ENCODE peak calls at places on chromosome 5, in six cellular contexts. One of them, this sample, is unnamed.

GRCh38 chr5:94218374-94218773 is 400.0 kb downstream of the KIAA0825 start:
- DNase-seq in GM18507: no peak
- DNase-seq in HT-29: no peak
- DNase-seq in ELR: peak
- DNase-seq in putamen: no peak
- DNase-seq in SJSA1: peak
- DNase-seq in this sample: peak

GRCh38 chr5:142012186-142012785 is 541 bp downstream of the GNPDA1 start:
- DNase-seq in GM18507: no peak
- DNase-seq in HT-29: peak
- DNase-seq in ELR: peak
- DNase-seq in putamen: peak
- DNase-seq in SJSA1: peak
- DNase-seq in this sample: peak

GRCh38 chr5:112420111-112420864 is 1.2 kb upstream of the EPB41L4A start:
- DNase-seq in GM18507: peak
- DNase-seq in HT-29: peak
- DNase-seq in ELR: peak
- DNase-seq in putamen: peak
- DNase-seq in SJSA1: peak
- DNase-seq in this sample: peak

GRCh38 chr5:135578685-135579341 is at the start of gene CXCL14:
- DNase-seq in GM18507: no peak
- DNase-seq in HT-29: no peak
- DNase-seq in ELR: peak
- DNase-seq in putamen: peak
- DNase-seq in SJSA1: peak
- DNase-seq in this sample: no peak

GRCh38 chr5:125412561-125413535 is 666.4 kb upstream of the ZNF608 start:
- DNase-seq in GM18507: no peak
- DNase-seq in HT-29: peak
- DNase-seq in ELR: peak
- DNase-seq in putamen: peak
- DNase-seq in SJSA1: peak
- DNase-seq in this sample: no peak

GRCh38 chr5:10416868-10417267 is 24.8 kb upstream of the ROPN1L start:
- DNase-seq in GM18507: no peak
- DNase-seq in HT-29: no peak
- DNase-seq in ELR: no peak
- DNase-seq in putamen: no peak
- DNase-seq in SJSA1: no peak
- DNase-seq in this sample: no peak

GRCh38 chr5:138790684-138791083 is 37.5 kb downstream of the CTNNA1 start:
- DNase-seq in GM18507: no peak
- DNase-seq in HT-29: no peak
- DNase-seq in ELR: peak
- DNase-seq in putamen: no peak
- DNase-seq in SJSA1: no peak
- DNase-seq in this sample: no peak

GRCh38 chr5:6377121-6377520 is 1.2 kb downstream of the MED10 start:
- DNase-seq in GM18507: no peak
- DNase-seq in HT-29: no peak
- DNase-seq in ELR: peak
- DNase-seq in putamen: no peak
- DNase-seq in SJSA1: no peak
- DNase-seq in this sample: no peak

GRCh38 chr5:38291355-38291754 is 33.0 kb downstream of the EGFLAM start:
- DNase-seq in GM18507: no peak
- DNase-seq in HT-29: no peak
- DNase-seq in ELR: no peak
- DNase-seq in putamen: no peak
- DNase-seq in SJSA1: no peak
- DNase-seq in this sample: no peak

GRCh38 chr5:134139377-134139851 is 24.9 kb downstream of the TCF7 start:
- DNase-seq in GM18507: no peak
- DNase-seq in HT-29: no peak
- DNase-seq in ELR: no peak
- DNase-seq in putamen: no peak
- DNase-seq in SJSA1: no peak
- DNase-seq in this sample: no peak

GRCh38 chr5:84494453-84494852 is 109.8 kb upstream of the EDIL3 start:
- DNase-seq in GM18507: no peak
- DNase-seq in HT-29: no peak
- DNase-seq in ELR: peak
- DNase-seq in putamen: no peak
- DNase-seq in SJSA1: peak
- DNase-seq in this sample: no peak

GRCh38 chr5:132489871-132490483 is 596 bp downstream of the IRF1 start:
- DNase-seq in GM18507: no peak
- DNase-seq in HT-29: peak
- DNase-seq in ELR: peak
- DNase-seq in putamen: no peak
- DNase-seq in SJSA1: peak
- DNase-seq in this sample: peak

GRCh38 chr5:469752-470483 is 26.9 kb downstream of the EXOC3 start:
- DNase-seq in GM18507: no peak
- DNase-seq in HT-29: no peak
- DNase-seq in ELR: no peak
- DNase-seq in putamen: no peak
- DNase-seq in SJSA1: no peak
- DNase-seq in this sample: no peak

GRCh38 chr5:51378778-51379652 is 4.2 kb upstream of the ISL1 start:
- DNase-seq in GM18507: no peak
- DNase-seq in HT-29: no peak
- DNase-seq in ELR: no peak
- DNase-seq in putamen: no peak
- DNase-seq in SJSA1: no peak
- DNase-seq in this sample: no peak

GRCh38 chr5:107459637-107460036 is 211.1 kb downstream of the EFNA5 start:
- DNase-seq in GM18507: no peak
- DNase-seq in HT-29: no peak
- DNase-seq in ELR: no peak
- DNase-seq in putamen: no peak
- DNase-seq in SJSA1: no peak
- DNase-seq in this sample: no peak